ENCODE peak calls at places on chromosome 4, in seven cellular contexts. One of them, this sample, is unnamed.

GRCh38 chr4:13706130-13706529 is 78.6 kb upstream of the BOD1L1 start:
- DNase-seq in AG08395: no peak
- DNase-seq in choroid plexus epithelial cell: no peak
- DNase-seq in H9: no peak
- DNase-seq in OCI-LY7: no peak
- DNase-seq in heart right ventricle: peak; percentile 13
- DNase-seq in CD4-positive, CD25-positive, alpha-beta regulatory T cell: no peak
- DNase-seq in this sample: no peak

GRCh38 chr4:98027827-98028226 is 115.4 kb downstream of the STPG2 start:
- DNase-seq in CD4-positive, CD25-positive, alpha-beta regulatory T cell: no peak
- DNase-seq in H9: no peak
- DNase-seq in AG08395: no peak
- DNase-seq in choroid plexus epithelial cell: peak; percentile 17
- DNase-seq in OCI-LY7: no peak
- DNase-seq in heart right ventricle: no peak
- DNase-seq in this sample: no peak

GRCh38 chr4:23332266-23332665 is 557.6 kb downstream of the PPARGC1A start:
- DNase-seq in heart right ventricle: no peak
- DNase-seq in choroid plexus epithelial cell: no peak
- DNase-seq in CD4-positive, CD25-positive, alpha-beta regulatory T cell: no peak
- DNase-seq in OCI-LY7: no peak
- DNase-seq in H9: no peak
- DNase-seq in AG08395: no peak
- DNase-seq in this sample: no peak

GRCh38 chr4:106418444-106418843 is 49.9 kb upstream of the GIMD1 start:
- DNase-seq in OCI-LY7: no peak
- DNase-seq in H9: no peak
- DNase-seq in AG08395: no peak
- DNase-seq in choroid plexus epithelial cell: no peak
- DNase-seq in heart right ventricle: no peak
- DNase-seq in CD4-positive, CD25-positive, alpha-beta regulatory T cell: no peak
- DNase-seq in this sample: no peak

GRCh38 chr4:182225257-182225852 is 17.8 kb upstream of the TENM3 start:
- DNase-seq in choroid plexus epithelial cell: no peak
- DNase-seq in H9: no peak
- DNase-seq in OCI-LY7: no peak
- DNase-seq in AG08395: no peak
- DNase-seq in heart right ventricle: no peak
- DNase-seq in CD4-positive, CD25-positive, alpha-beta regulatory T cell: no peak
- DNase-seq in this sample: no peak

GRCh38 chr4:102552781-102553180 is 51.6 kb downstream of the NFKB1 start:
- DNase-seq in choroid plexus epithelial cell: peak; percentile 70
- DNase-seq in H9: no peak
- DNase-seq in AG08395: no peak
- DNase-seq in CD4-positive, CD25-positive, alpha-beta regulatory T cell: no peak
- DNase-seq in heart right ventricle: no peak
- DNase-seq in OCI-LY7: no peak
- DNase-seq in this sample: no peak

GRCh38 chr4:169826634-169827187 is 69.0 kb upstream of the HPF1 start:
- DNase-seq in H9: no peak
- DNase-seq in choroid plexus epithelial cell: no peak
- DNase-seq in heart right ventricle: no peak
- DNase-seq in OCI-LY7: no peak
- DNase-seq in AG08395: no peak
- DNase-seq in CD4-positive, CD25-positive, alpha-beta regulatory T cell: no peak
- DNase-seq in this sample: no peak

GRCh38 chr4:35087216-35087615 is 1157.1 kb downstream of the ARAP2 start:
- DNase-seq in OCI-LY7: no peak
- DNase-seq in AG08395: no peak
- DNase-seq in CD4-positive, CD25-positive, alpha-beta regulatory T cell: no peak
- DNase-seq in H9: no peak
- DNase-seq in heart right ventricle: no peak
- DNase-seq in choroid plexus epithelial cell: no peak
- DNase-seq in this sample: no peak

GRCh38 chr4:2630556-2631273 is 94.3 kb downstream of the FAM193A start:
- DNase-seq in CD4-positive, CD25-positive, alpha-beta regulatory T cell: no peak
- DNase-seq in heart right ventricle: no peak
- DNase-seq in choroid plexus epithelial cell: no peak
- DNase-seq in H9: peak; percentile 59
- DNase-seq in AG08395: no peak
- DNase-seq in OCI-LY7: no peak
- DNase-seq in this sample: no peak

GRCh38 chr4:94304365-94304971 is 38.2 kb downstream of the HPGDS start:
- DNase-seq in CD4-positive, CD25-positive, alpha-beta regulatory T cell: no peak
- DNase-seq in H9: no peak
- DNase-seq in OCI-LY7: peak; percentile 10
- DNase-seq in choroid plexus epithelial cell: peak; percentile 73
- DNase-seq in heart right ventricle: no peak
- DNase-seq in AG08395: peak; percentile 13
- DNase-seq in this sample: no peak

GRCh38 chr4:13642163-13642562 is 14.6 kb upstream of the BOD1L1 start:
- DNase-seq in H9: no peak
- DNase-seq in AG08395: peak; percentile 17
- DNase-seq in choroid plexus epithelial cell: peak; percentile 74
- DNase-seq in heart right ventricle: no peak
- DNase-seq in CD4-positive, CD25-positive, alpha-beta regulatory T cell: no peak
- DNase-seq in OCI-LY7: no peak
- DNase-seq in this sample: no peak

GRCh38 chr4:172975651-172976229 is 192.9 kb upstream of the GALNT7 start:
- DNase-seq in AG08395: no peak
- DNase-seq in H9: peak; percentile 65
- DNase-seq in OCI-LY7: no peak
- DNase-seq in heart right ventricle: no peak
- DNase-seq in choroid plexus epithelial cell: no peak
- DNase-seq in CD4-positive, CD25-positive, alpha-beta regulatory T cell: no peak
- DNase-seq in this sample: peak; percentile 57

GRCh38 chr4:12583286-12583685 is 900.9 kb downstream of the RAB28 start:
- DNase-seq in H9: no peak
- DNase-seq in heart right ventricle: no peak
- DNase-seq in CD4-positive, CD25-positive, alpha-beta regulatory T cell: no peak
- DNase-seq in OCI-LY7: no peak
- DNase-seq in choroid plexus epithelial cell: peak; percentile 12
- DNase-seq in AG08395: no peak
- DNase-seq in this sample: no peak

GRCh38 chr4:156971623-156972369 is at the start of gene PDGFC:
- DNase-seq in OCI-LY7: no peak
- DNase-seq in H9: peak; percentile 85
- DNase-seq in CD4-positive, CD25-positive, alpha-beta regulatory T cell: no peak
- DNase-seq in AG08395: peak; percentile 70
- DNase-seq in heart right ventricle: peak; percentile 68
- DNase-seq in choroid plexus epithelial cell: peak; percentile 77
- DNase-seq in this sample: peak; percentile 95

GRCh38 chr4:125115941-125116340 is 198.8 kb upstream of the FAT4 start:
- DNase-seq in CD4-positive, CD25-positive, alpha-beta regulatory T cell: no peak
- DNase-seq in H9: no peak
- DNase-seq in heart right ventricle: no peak
- DNase-seq in OCI-LY7: no peak
- DNase-seq in AG08395: no peak
- DNase-seq in choroid plexus epithelial cell: peak; percentile 81
- DNase-seq in this sample: no peak

GRCh38 chr4:71709961-71710360 is 73.9 kb downstream of the GC start:
- DNase-seq in choroid plexus epithelial cell: no peak
- DNase-seq in heart right ventricle: no peak
- DNase-seq in AG08395: peak; percentile 6
- DNase-seq in OCI-LY7: no peak
- DNase-seq in H9: no peak
- DNase-seq in CD4-positive, CD25-positive, alpha-beta regulatory T cell: no peak
- DNase-seq in this sample: no peak

GRCh38 chr4:2598661-2599654 is 62.5 kb downstream of the FAM193A start:
- DNase-seq in choroid plexus epithelial cell: peak; percentile 67
- DNase-seq in AG08395: no peak
- DNase-seq in heart right ventricle: no peak
- DNase-seq in H9: peak; percentile 64
- DNase-seq in OCI-LY7: peak; percentile 70
- DNase-seq in CD4-positive, CD25-positive, alpha-beta regulatory T cell: no peak
- DNase-seq in this sample: peak; percentile 41

GRCh38 chr4:119010909-119011606 is 122.4 kb downstream of the SYNPO2 start:
- DNase-seq in OCI-LY7: no peak
- DNase-seq in CD4-positive, CD25-positive, alpha-beta regulatory T cell: no peak
- DNase-seq in heart right ventricle: no peak
- DNase-seq in AG08395: no peak
- DNase-seq in H9: no peak
- DNase-seq in choroid plexus epithelial cell: peak; percentile 26
- DNase-seq in this sample: peak; percentile 20

GRCh38 chr4:95215991-95216605 is 332.7 kb downstream of the UNC5C start:
- DNase-seq in OCI-LY7: no peak
- DNase-seq in CD4-positive, CD25-positive, alpha-beta regulatory T cell: no peak
- DNase-seq in heart right ventricle: no peak
- DNase-seq in choroid plexus epithelial cell: peak; percentile 34
- DNase-seq in H9: no peak
- DNase-seq in AG08395: no peak
- DNase-seq in this sample: no peak

GRCh38 chr4:77434299-77435092 is 171.1 kb upstream of the CXCL13 start:
- DNase-seq in AG08395: no peak
- DNase-seq in choroid plexus epithelial cell: no peak
- DNase-seq in OCI-LY7: no peak
- DNase-seq in CD4-positive, CD25-positive, alpha-beta regulatory T cell: no peak
- DNase-seq in H9: no peak
- DNase-seq in heart right ventricle: peak; percentile 49
- DNase-seq in this sample: no peak

GRCh38 chr4:189507060-189507459 is 433.6 kb upstream of the FRG1 start:
- DNase-seq in choroid plexus epithelial cell: no peak
- DNase-seq in AG08395: no peak
- DNase-seq in OCI-LY7: no peak
- DNase-seq in heart right ventricle: no peak
- DNase-seq in CD4-positive, CD25-positive, alpha-beta regulatory T cell: no peak
- DNase-seq in H9: no peak
- DNase-seq in this sample: no peak

GRCh38 chr4:146243141-146243882 is 29.0 kb downstream of the REELD1 start:
- DNase-seq in AG08395: peak; percentile 14
- DNase-seq in CD4-positive, CD25-positive, alpha-beta regulatory T cell: peak; percentile 7
- DNase-seq in choroid plexus epithelial cell: no peak
- DNase-seq in OCI-LY7: peak; percentile 10
- DNase-seq in heart right ventricle: peak; percentile 16
- DNase-seq in H9: peak; percentile 83
- DNase-seq in this sample: no peak

GRCh38 chr4:158682071-158682470 is 10.0 kb downstream of the ETFDH start:
- DNase-seq in CD4-positive, CD25-positive, alpha-beta regulatory T cell: no peak
- DNase-seq in heart right ventricle: no peak
- DNase-seq in choroid plexus epithelial cell: no peak
- DNase-seq in OCI-LY7: no peak
- DNase-seq in H9: no peak
- DNase-seq in AG08395: no peak
- DNase-seq in this sample: no peak

GRCh38 chr4:94621491-94622080 is 136.2 kb upstream of the BMPR1B start:
- DNase-seq in choroid plexus epithelial cell: peak; percentile 75
- DNase-seq in H9: no peak
- DNase-seq in CD4-positive, CD25-positive, alpha-beta regulatory T cell: peak; percentile 3
- DNase-seq in OCI-LY7: peak; percentile 48
- DNase-seq in AG08395: peak; percentile 47
- DNase-seq in heart right ventricle: no peak
- DNase-seq in this sample: no peak

GRCh38 chr4:84479663-84480062 is 19.4 kb downstream of the NKX6-1 start:
- DNase-seq in heart right ventricle: no peak
- DNase-seq in AG08395: peak; percentile 27
- DNase-seq in CD4-positive, CD25-positive, alpha-beta regulatory T cell: no peak
- DNase-seq in choroid plexus epithelial cell: no peak
- DNase-seq in OCI-LY7: no peak
- DNase-seq in H9: peak; percentile 45
- DNase-seq in this sample: no peak

GRCh38 chr4:78650106-78651021 is 98.8 kb downstream of the ANXA3 start:
- DNase-seq in choroid plexus epithelial cell: peak; percentile 93
- DNase-seq in AG08395: peak; percentile 75
- DNase-seq in CD4-positive, CD25-positive, alpha-beta regulatory T cell: no peak
- DNase-seq in heart right ventricle: no peak
- DNase-seq in H9: no peak
- DNase-seq in OCI-LY7: no peak
- DNase-seq in this sample: no peak

GRCh38 chr4:121696140-121696640 is 590 bp downstream of the ANXA5 start:
- DNase-seq in AG08395: peak; percentile 52
- DNase-seq in CD4-positive, CD25-positive, alpha-beta regulatory T cell: peak; percentile 28
- DNase-seq in OCI-LY7: peak; percentile 39
- DNase-seq in heart right ventricle: peak; percentile 86
- DNase-seq in choroid plexus epithelial cell: peak; percentile 87
- DNase-seq in H9: no peak
- DNase-seq in this sample: peak; percentile 85

GRCh38 chr4:116500225-116500624 is 585.2 kb downstream of the TRAM1L1 start:
- DNase-seq in OCI-LY7: no peak
- DNase-seq in CD4-positive, CD25-positive, alpha-beta regulatory T cell: no peak
- DNase-seq in AG08395: no peak
- DNase-seq in heart right ventricle: no peak
- DNase-seq in H9: no peak
- DNase-seq in choroid plexus epithelial cell: no peak
- DNase-seq in this sample: no peak

GRCh38 chr4:187184513-187184912 is 460.9 kb upstream of the FAT1 start:
- DNase-seq in OCI-LY7: no peak
- DNase-seq in H9: no peak
- DNase-seq in choroid plexus epithelial cell: no peak
- DNase-seq in CD4-positive, CD25-positive, alpha-beta regulatory T cell: no peak
- DNase-seq in heart right ventricle: no peak
- DNase-seq in AG08395: no peak
- DNase-seq in this sample: no peak

GRCh38 chr4:113106076-113106475 is 56.6 kb downstream of the ANK2 start:
- DNase-seq in OCI-LY7: no peak
- DNase-seq in heart right ventricle: no peak
- DNase-seq in AG08395: peak; percentile 64
- DNase-seq in H9: no peak
- DNase-seq in CD4-positive, CD25-positive, alpha-beta regulatory T cell: no peak
- DNase-seq in choroid plexus epithelial cell: peak; percentile 67
- DNase-seq in this sample: no peak

GRCh38 chr4:27368781-27369180 is 508.1 kb downstream of the STIM2 start:
- DNase-seq in choroid plexus epithelial cell: no peak
- DNase-seq in H9: no peak
- DNase-seq in OCI-LY7: no peak
- DNase-seq in AG08395: no peak
- DNase-seq in heart right ventricle: no peak
- DNase-seq in CD4-positive, CD25-positive, alpha-beta regulatory T cell: no peak
- DNase-seq in this sample: no peak

GRCh38 chr4:30792616-30793015 is 72.4 kb downstream of the PCDH7 start:
- DNase-seq in OCI-LY7: no peak
- DNase-seq in choroid plexus epithelial cell: peak; percentile 30
- DNase-seq in H9: no peak
- DNase-seq in heart right ventricle: no peak
- DNase-seq in AG08395: no peak
- DNase-seq in CD4-positive, CD25-positive, alpha-beta regulatory T cell: no peak
- DNase-seq in this sample: no peak

GRCh38 chr4:139651282-139652194 is 14.1 kb upstream of the MGST2 start:
- DNase-seq in choroid plexus epithelial cell: peak; percentile 91
- DNase-seq in H9: peak; percentile 76
- DNase-seq in AG08395: peak; percentile 73
- DNase-seq in OCI-LY7: peak; percentile 74
- DNase-seq in heart right ventricle: peak; percentile 86
- DNase-seq in CD4-positive, CD25-positive, alpha-beta regulatory T cell: peak; percentile 52
- DNase-seq in this sample: peak; percentile 81